ENCODE peak calls at places on chromosomes 1 and 21, in seven cellular contexts. U is NCI-H1436; B is KG1; P is CD4-positive, alpha-beta memory T cell; V is amniotic epithelial cell; W is NCI-H524; T is cardiac muscle cell. A is an unnamed sample.

GRCh38 chr1:6523566-6523965 is 30.7 kb downstream of the NOL9 start:
- DNase-seq in V (peak), B (no peak), T (peak), W (peak), P (no peak), U (no peak), A (no peak)

GRCh38 chr1:14255711-14256110 is 342.8 kb upstream of the KAZN start:
- DNase-seq in V (no peak), P (no peak), U (no peak), W (no peak), B (no peak), T (no peak), A (no peak)

GRCh38 chr1:115592264-115592663 is 49.5 kb upstream of the VANGL1 start:
- DNase-seq in T (no peak), B (no peak), P (no peak), V (no peak), W (no peak), U (no peak), A (no peak)

GRCh38 chr21:30426732-30427131 is 1.0 kb upstream of the KRTAP13-3 start:
- DNase-seq in V (no peak), P (no peak), B (no peak), W (no peak), T (no peak), U (no peak), A (no peak)

GRCh38 chr1:13487143-13487868 is 26.5 kb downstream of the LRRC38 start:
- DNase-seq in W (no peak), U (no peak), B (no peak), P (no peak), V (no peak), T (no peak), A (no peak)

GRCh38 chr21:24032709-24033232 is 1574.5 kb downstream of the MRPL39 start:
- DNase-seq in P (no peak), U (no peak), W (no peak), V (no peak), B (no peak), T (no peak), A (no peak)

GRCh38 chr1:164755674-164756073 is 196.7 kb downstream of the PBX1 start:
- DNase-seq in W (no peak), B (no peak), P (no peak), U (no peak), V (no peak), T (no peak), A (no peak)

GRCh38 chr1:240399381-240399780 is 212.6 kb downstream of the GREM2 start:
- DNase-seq in B (no peak), U (no peak), P (no peak), V (peak), W (no peak), T (peak), A (no peak)

GRCh38 chr1:159005676-159006075 is 4.0 kb upstream of the IFI16 start:
- DNase-seq in U (no peak), B (no peak), P (no peak), W (no peak), T (peak), V (peak), A (no peak)

GRCh38 chr1:6180578-6181311 is 624 bp upstream of the CHD5 start:
- DNase-seq in P (no peak), T (peak), V (no peak), U (peak), W (no peak), B (no peak), A (no peak)

GRCh38 chr1:62438163-62438562 is 1.3 kb downstream of the USP1 start:
- DNase-seq in U (no peak), P (no peak), W (no peak), B (peak), V (no peak), T (no peak), A (no peak)

A was measured in T-cell.